ENCODE peak calls at places on chromosomes 5 and 9, in four cellular contexts. D is K562, P is GM12878, X is GM12891. C is an unnamed sample.

GRCh38 chr9:123426406-123426805 is 70.4 kb downstream of the CRB2 start:
- DNase-seq in D (peak), P (peak), X (peak), C (no peak)

GRCh38 chr9:34385561-34386230 is 9.0 kb upstream of the MYORG start:
- DNase-seq in D (no peak), P (no peak), X (no peak), C (no peak)

GRCh38 chr5:124839371-124839998 is 93.0 kb upstream of the ZNF608 start:
- DNase-seq in D (no peak), P (no peak), X (no peak), C (no peak)

GRCh38 chr5:40227366-40227765 is 452.3 kb upstream of the PTGER4 start:
- DNase-seq in D (no peak), P (no peak), X (no peak), C (no peak)

GRCh38 chr5:96407441-96407840 is 25.6 kb downstream of the PCSK1 start:
- DNase-seq in D (no peak), P (no peak), X (no peak), C (no peak)

GRCh38 chr9:27151693-27152397 is 42.8 kb downstream of the TEK start:
- DNase-seq in D (no peak), P (no peak), X (no peak), C (no peak)

GRCh38 chr5:7616897-7617296 is 221.0 kb downstream of the ADCY2 start:
- DNase-seq in D (no peak), P (no peak), X (no peak), C (no peak)

GRCh38 chr9:93319992-93320490 is 131.4 kb upstream of the FAM120A start:
- DNase-seq in D (no peak), P (no peak), X (no peak), C (no peak)

GRCh38 chr5:74326571-74327338 is 313.8 kb downstream of the ENC1 start:
- DNase-seq in D (peak), P (peak), X (peak), C (peak)

GRCh38 chr5:143064207-143064606 is 294.0 kb downstream of the ARHGAP26 start:
- DNase-seq in D (no peak), P (no peak), X (no peak), C (no peak)

GRCh38 chr5:153613143-153613542 is 122.7 kb downstream of the GRIA1 start:
- DNase-seq in D (no peak), P (no peak), X (no peak), C (no peak)

GRCh38 chr9:93774331-93775102 is 180.6 kb downstream of the BARX1 start:
- DNase-seq in D (no peak), P (no peak), X (no peak), C (no peak)

GRCh38 chr9:4984171-4984570 is 901 bp upstream of the JAK2 start:
- DNase-seq in D (no peak), P (no peak), X (no peak), C (no peak)

GRCh38 chr5:95628933-95629332 is 9.0 kb downstream of the GPR150 start:
- DNase-seq in D (no peak), P (no peak), X (no peak), C (no peak)

GRCh38 chr5:173328896-173329369 is 719 bp upstream of the STC2 start:
- DNase-seq in D (no peak), P (no peak), X (no peak), C (peak)

GRCh38 chr5:135921388-135921787 is 25.7 kb upstream of the IL9 start:
- DNase-seq in D (no peak), P (no peak), X (no peak), C (no peak)
- TF ChIP-seq SPI1 in D (no peak), P (no peak), X (no peak), C (no peak)

GRCh38 chr9:699396-699795 is 142.1 kb upstream of the DMRT1 start:
- DNase-seq in D (no peak), P (no peak), X (no peak), C (no peak)

GRCh38 chr9:703392-703791 is 138.1 kb upstream of the DMRT1 start:
- DNase-seq in D (no peak), P (no peak), X (no peak), C (no peak)

GRCh38 chr9:698276-698675 is 143.2 kb upstream of the DMRT1 start:
- DNase-seq in D (no peak), P (no peak), X (no peak), C (no peak)

GRCh38 chr9:698937-699336 is 142.6 kb upstream of the DMRT1 start:
- DNase-seq in D (no peak), P (no peak), X (no peak), C (no peak)

GRCh38 chr9:700365-701282 is 140.9 kb upstream of the DMRT1 start:
- DNase-seq in D (no peak), P (no peak), X (no peak), C (no peak)
- TF ChIP-seq SPI1 in D (no peak), P (no peak), X (no peak), C (no peak)

GRCh38 chr9:22129633-22130032 is 120.5 kb upstream of the CDKN2B start:
- DNase-seq in D (no peak), P (no peak), X (no peak), C (no peak)

GRCh38 chr9:22134390-22134789 is 125.3 kb upstream of the CDKN2B start:
- DNase-seq in D (no peak), P (no peak), X (no peak), C (no peak)

GRCh38 chr9:22129134-22129533 is 120.0 kb upstream of the CDKN2B start:
- DNase-seq in D (no peak), P (no peak), X (no peak), C (no peak)

GRCh38 chr9:22136446-22137140 is 127.5 kb upstream of the CDKN2B start:
- DNase-seq in D (no peak), P (no peak), X (no peak), C (no peak)

GRCh38 chr9:22131817-22132216 is 122.7 kb upstream of the CDKN2B start:
- DNase-seq in D (no peak), P (no peak), X (no peak), C (no peak)
- TF ChIP-seq SPI1 in D (no peak), P (no peak), X (no peak), C (no peak)

DNA sequence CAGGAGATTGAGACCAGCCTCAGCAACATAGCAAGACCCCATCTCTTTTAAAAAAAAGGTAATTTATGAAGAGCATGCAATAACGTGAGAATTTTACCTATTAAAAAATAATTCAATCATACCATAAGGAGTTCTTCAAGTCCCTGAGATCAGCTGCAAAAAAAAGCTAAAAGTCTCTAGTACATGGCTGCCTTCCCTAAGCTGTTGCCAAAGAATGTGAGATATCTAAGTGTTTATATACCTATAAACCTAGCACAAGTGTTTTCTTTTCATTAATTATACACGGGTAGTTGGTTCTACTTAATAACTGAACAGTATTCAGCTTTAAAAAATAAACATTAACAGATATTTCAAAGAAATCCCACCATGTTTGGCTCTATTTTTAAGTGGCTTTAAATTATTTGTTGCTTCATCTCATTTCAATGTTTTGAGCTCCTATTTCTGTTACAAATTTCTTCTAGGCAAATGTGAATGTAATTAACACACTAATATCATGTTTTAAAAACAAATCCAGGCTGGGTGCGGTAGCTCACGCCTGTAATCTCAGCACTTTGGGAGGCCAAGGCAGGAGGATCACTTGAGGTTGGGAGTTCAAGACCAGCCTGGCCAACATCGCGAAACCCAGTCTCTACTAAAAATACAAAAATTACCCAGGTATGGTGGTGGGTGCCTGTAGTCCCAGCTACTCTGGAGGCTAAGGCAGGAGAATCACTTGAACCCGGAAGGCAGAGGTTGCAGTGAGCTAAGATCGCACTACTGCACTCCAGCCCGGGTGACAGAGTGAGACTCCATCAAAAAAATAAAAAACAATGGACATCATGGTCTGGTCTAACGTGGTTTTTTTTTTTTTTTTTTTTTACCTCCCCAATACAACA is 25.7 kb downstream of the FNBP1 start:
- DNase-seq in D (no peak), P (no peak), X (no peak), C (no peak)
- TF ChIP-seq SPI1 in D (no peak), P (no peak), X (no peak), C (no peak)

GRCh38 chr5:104179057-104179456 is 616.5 kb upstream of the NUDT12 start:
- DNase-seq in D (peak), P (peak), X (peak), C (peak)
- TF ChIP-seq SPI1 in D (no peak), P (no peak), X (no peak), C (no peak)

GRCh38 chr5:147906326-147907095 is at the start of gene C5orf46:
- DNase-seq in D (no peak), P (no peak), X (no peak), C (no peak)
- TF ChIP-seq SPI1 in D (no peak), P (no peak), X (no peak), C (no peak)

GRCh38 chr9:108674766-108675530 is 180.8 kb downstream of the ACTL7B start:
- DNase-seq in D (no peak), P (no peak), X (no peak), C (no peak)

GRCh38 chr9:108673386-108673785 is 182.4 kb downstream of the ACTL7B start:
- DNase-seq in D (no peak), P (no peak), X (no peak), C (no peak)

GRCh38 chr9:108671156-108671555 is 184.6 kb downstream of the ACTL7B start:
- DNase-seq in D (peak), P (no peak), X (no peak), C (peak)

GRCh38 chr9:108671794-108672193 is 184.0 kb downstream of the ACTL7B start:
- DNase-seq in D (no peak), P (no peak), X (no peak), C (no peak)

DNA sequence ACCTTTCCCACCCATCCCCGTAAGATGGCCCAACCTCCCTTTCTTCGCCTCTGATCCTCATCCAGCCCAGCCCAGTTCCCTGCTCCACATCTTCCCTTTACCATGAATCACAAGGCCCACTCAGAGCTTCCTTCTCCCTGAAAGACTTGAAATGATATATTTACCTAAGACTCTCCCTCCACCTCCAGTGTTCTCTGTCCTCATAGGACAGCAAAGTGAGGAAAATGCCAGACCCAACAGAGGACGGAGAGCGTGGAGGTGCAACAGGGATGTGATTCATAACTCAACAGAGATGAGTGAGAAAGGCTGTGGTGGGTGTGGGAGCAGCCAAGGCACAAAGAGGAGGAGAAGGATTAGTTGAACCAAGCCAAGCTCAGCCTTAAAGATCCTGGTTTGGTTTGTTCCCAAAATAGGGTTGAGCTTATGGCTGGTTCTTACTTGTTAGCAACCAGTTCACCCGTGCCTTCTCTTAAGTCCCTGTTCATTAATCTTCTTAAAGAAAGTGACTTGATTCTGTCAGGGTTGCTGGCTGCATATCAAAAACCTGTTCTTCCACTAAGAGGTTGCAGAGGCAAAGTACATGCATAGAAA is 183.2 kb downstream of the ACTL7B start:
- DNase-seq in D (no peak), P (no peak), X (no peak), C (no peak)
- TF ChIP-seq SPI1 in D (no peak), P (no peak), X (no peak), C (no peak)

GRCh38 chr9:134971196-134971595 is 53.5 kb upstream of the FCN1 start:
- DNase-seq in D (no peak), P (no peak), X (no peak), C (no peak)
- TF ChIP-seq SPI1 in D (no peak), P (no peak), X (no peak), C (no peak)

C was measured in HL-60.